ENCODE peak calls at places on chromosome 20, in four cellular contexts. S is left ventricle myocardium superior, I is brain pericyte, K is NCI-H1092 treated with DMSO at 0.1 percent for 48 hours. Z is an unnamed sample.

GRCh38 chr20:41654884-41655283 is 36.7 kb upstream of the CHD6 start:
- DNase-seq in S (no peak), I (no peak), K (no peak), Z (peak)

GRCh38 chr20:37755665-37756064 is 61.8 kb downstream of the CTNNBL1 start:
- DNase-seq in S (peak), I (no peak), K (peak), Z (no peak)

GRCh38 chr20:17556842-17557674 is 12.8 kb upstream of the DSTN start:
- DNase-seq in S (peak), I (no peak), K (peak), Z (peak)

GRCh38 chr20:24493661-24494459 is 24.4 kb downstream of the SYNDIG1 start:
- DNase-seq in S (no peak), I (no peak), K (no peak), Z (peak)

GRCh38 chr20:1255675-1256074 is 10.4 kb upstream of the SNPH start:
- DNase-seq in S (no peak), I (no peak), K (no peak), Z (no peak)

GRCh38 chr20:63815869-63816268 is 15.2 kb downstream of the ZBTB46 start:
- DNase-seq in S (no peak), I (no peak), K (no peak), Z (no peak)

GRCh38 chr20:59817406-59817805 is 116.0 kb downstream of the SYCP2 start:
- DNase-seq in S (no peak), I (no peak), K (no peak), Z (peak)

GRCh38 chr20:8366303-8366923 is 234.3 kb downstream of the PLCB1 start:
- DNase-seq in S (no peak), I (no peak), K (no peak), Z (no peak)

GRCh38 chr20:51220293-51220706 is 197.4 kb upstream of the KCNG1 start:
- DNase-seq in S (peak), I (no peak), K (peak), Z (peak)

GRCh38 chr20:31593221-31594001 is 11.7 kb upstream of the ID1 start:
- DNase-seq in S (no peak), I (no peak), K (no peak), Z (peak)

GRCh38 chr20:24798930-24799705 is 150.0 kb upstream of the CST7 start:
- DNase-seq in S (no peak), I (no peak), K (no peak), Z (no peak)

GRCh38 chr20:4244700-4245485 is 229.5 kb upstream of the RNF24 start:
- DNase-seq in S (no peak), I (no peak), K (no peak), Z (no peak)

GRCh38 chr20:18738055-18738454 is 75.5 kb upstream of the SCP2D1 start:
- DNase-seq in S (no peak), I (no peak), K (no peak), Z (no peak)

GRCh38 chr20:8756410-8756809 is 312.5 kb upstream of the PLCB4 start:
- DNase-seq in S (no peak), I (peak), K (no peak), Z (no peak)

GRCh38 chr20:47445291-47445690 is 56.4 kb upstream of the NCOA3 start:
- DNase-seq in S (no peak), I (no peak), K (no peak), Z (no peak)

GRCh38 chr20:17616480-17617211 is 46.8 kb downstream of the DSTN start:
- DNase-seq in S (no peak), I (no peak), K (no peak), Z (peak)

GRCh38 chr20:157154-157553 is at the start of gene DEFB127:
- DNase-seq in S (no peak), I (no peak), K (no peak), Z (no peak)

GRCh38 chr20:37944456-37944981 is 41.6 kb downstream of the VSTM2L start:
- DNase-seq in S (no peak), I (no peak), K (no peak), Z (no peak)

GRCh38 chr20:49562341-49563014 is 5.5 kb downstream of the PTGIS start:
- DNase-seq in S (peak), I (peak), K (no peak), Z (peak)

GRCh38 chr20:23106271-23106851 is 20.2 kb upstream of the CD93 start:
- DNase-seq in S (no peak), I (no peak), K (no peak), Z (no peak)

GRCh38 chr20:50312682-50313187 is 122.1 kb downstream of the CEBPB start:
- DNase-seq in S (peak), I (no peak), K (no peak), Z (peak)

GRCh38 chr20:56702931-56703840 is 74.1 kb downstream of the TFAP2C start:
- DNase-seq in S (no peak), I (no peak), K (no peak), Z (no peak)

GRCh38 chr20:46865824-46866223 is 28.8 kb upstream of the EYA2 start:
- DNase-seq in S (no peak), I (no peak), K (no peak), Z (no peak)

GRCh38 chr20:48769111-48769879 is 58.5 kb downstream of the PREX1 start:
- DNase-seq in S (no peak), I (no peak), K (no peak), Z (no peak)

GRCh38 chr20:6051505-6051904 is 2.4 kb downstream of the LRRN4 start:
- DNase-seq in S (no peak), I (no peak), K (no peak), Z (no peak)

GRCh38 chr20:13029687-13030510 is 21.1 kb downstream of the SPTLC3 start:
- DNase-seq in S (no peak), I (peak), K (no peak), Z (peak)

GRCh38 chr20:55086421-55086820 is 611.0 kb downstream of the DOK5 start:
- DNase-seq in S (no peak), I (no peak), K (no peak), Z (no peak)

GRCh38 chr20:1434571-1435336 is 31.9 kb downstream of the NSFL1C start:
- DNase-seq in S (no peak), I (peak), K (no peak), Z (no peak)

GRCh38 chr20:62366370-62367135 is 559 bp downstream of the LAMA5 start:
- DNase-seq in S (peak), I (no peak), K (no peak), Z (peak)

GRCh38 chr20:47568019-47568418 is 66.3 kb downstream of the NCOA3 start:
- DNase-seq in S (no peak), I (peak), K (peak), Z (no peak)

GRCh38 chr20:12882832-12883506 is 125.8 kb upstream of the SPTLC3 start:
- DNase-seq in S (no peak), I (no peak), K (no peak), Z (no peak)

GRCh38 chr20:51529027-51529749 is 13.3 kb downstream of the NFATC2 start:
- DNase-seq in S (no peak), I (no peak), K (no peak), Z (no peak)

GRCh38 chr20:64156136-64156885 is 7.9 kb upstream of the MYT1 start:
- DNase-seq in S (no peak), I (no peak), K (peak), Z (no peak)

GRCh38 chr20:25300496-25301170 is 52.7 kb downstream of the PYGB start:
- DNase-seq in S (no peak), I (no peak), K (no peak), Z (no peak)

Z was measured in endodermal cell.